ENCODE peak calls at places on chromosomes 11 and 22, in six cellular contexts. G is body of pancreas, R is heart right ventricle, A is psoas muscle, Y is right lobe of liver, E is heart left ventricle. J is an unnamed sample.

GRCh38 chr22:46969961-46970360 is 207.5 kb downstream of the TBC1D22A start:
- ATAC-seq in G (no peak), R (no peak), A (no peak), Y (no peak), E (no peak), J (no peak)

GRCh38 chr11:63974259-63975143 is at the start of gene COX8A:
- ATAC-seq in G (peak), R (peak), A (peak), Y (peak), E (peak), J (peak)

GRCh38 chr11:65814131-65814959 is 19.4 kb upstream of the SNX32 start:
- ATAC-seq in G (no peak), R (peak), A (no peak), Y (no peak), E (peak), J (no peak)

GRCh38 chr11:133713844-133714243 is 131.5 kb downstream of the SPATA19 start:
- ATAC-seq in G (no peak), R (peak), A (no peak), Y (no peak), E (no peak), J (no peak)

GRCh38 chr11:33043221-33043833 is 4.0 kb downstream of the TCP11L1 start:
- ATAC-seq in G (no peak), R (no peak), A (no peak), Y (no peak), E (no peak), J (no peak)

GRCh38 chr22:38716827-38717226 is 11.1 kb downstream of the GTPBP1 start:
- ATAC-seq in G (no peak), R (no peak), A (no peak), Y (no peak), E (no peak), J (no peak)

GRCh38 chr22:25668437-25668836 is 73.6 kb upstream of the MYO18B start:
- ATAC-seq in G (no peak), R (peak), A (no peak), Y (peak), E (no peak), J (peak)

GRCh38 chr11:8063319-8063718 is 17.7 kb upstream of the TUB start:
- ATAC-seq in G (peak), R (peak), A (peak), Y (no peak), E (peak), J (peak)

GRCh38 chr11:84673753-84674152 is 953.4 kb downstream of the DLG2 start:
- ATAC-seq in G (no peak), R (no peak), A (no peak), Y (no peak), E (no peak), J (no peak)

GRCh38 chr22:36406139-36406538 is 18.4 kb upstream of the MYH9 start:
- ATAC-seq in G (no peak), R (no peak), A (no peak), Y (no peak), E (no peak), J (no peak)

GRCh38 chr11:46099973-46100335 is 21.3 kb downstream of the PHF21A start:
- ATAC-seq in G (no peak), R (no peak), A (no peak), Y (peak), E (no peak), J (no peak)

GRCh38 chr22:37178350-37179125 is 9.5 kb downstream of the C1QTNF6 start:
- ATAC-seq in G (peak), R (peak), A (peak), Y (peak), E (peak), J (no peak)

GRCh38 chr11:14308114-14308896 is 50.7 kb downstream of the RRAS2 start:
- ATAC-seq in G (peak), R (no peak), A (peak), Y (peak), E (no peak), J (no peak)

GRCh38 chr11:118528511-118528910 is 1.2 kb downstream of the TTC36 start:
- ATAC-seq in G (no peak), R (no peak), A (no peak), Y (no peak), E (no peak), J (no peak)

GRCh38 chr11:12088047-12088481 is 22.3 kb upstream of the MICAL2 start:
- ATAC-seq in G (no peak), R (peak), A (no peak), Y (no peak), E (peak), J (peak)

GRCh38 chr22:27512283-27512761 is 289.2 kb downstream of the MN1 start:
- ATAC-seq in G (peak), R (peak), A (peak), Y (peak), E (peak), J (peak)

GRCh38 chr11:60785136-60785535 is at the start of gene MS4A10:
- ATAC-seq in G (no peak), R (no peak), A (no peak), Y (peak), E (no peak), J (no peak)

GRCh38 chr22:31075961-31076360 is 5.2 kb upstream of the SMTN start:
- ATAC-seq in G (no peak), R (peak), A (peak), Y (peak), E (peak), J (peak)

GRCh38 chr11:43797337-43797736 is 83.3 kb upstream of the ALKBH3 start:
- ATAC-seq in G (no peak), R (no peak), A (no peak), Y (no peak), E (no peak), J (no peak)

GRCh38 chr11:130243816-130244215 is 70.9 kb downstream of the ZBTB44 start:
- ATAC-seq in G (no peak), R (no peak), A (no peak), Y (peak), E (no peak), J (no peak)

GRCh38 chr11:35174666-35175065 is 35.7 kb downstream of the CD44 start:
- ATAC-seq in G (no peak), R (no peak), A (no peak), Y (no peak), E (no peak), J (no peak)

GRCh38 chr22:20572132-20572802 is 64.9 kb downstream of the MED15 start:
- ATAC-seq in G (no peak), R (no peak), A (no peak), Y (no peak), E (no peak), J (no peak)

GRCh38 chr11:19646308-19646707 is 66.3 kb upstream of the NAV2 start:
- ATAC-seq in G (no peak), R (peak), A (peak), Y (no peak), E (no peak), J (no peak)

GRCh38 chr11:61157743-61158142 is 3.5 kb downstream of the VPS37C start:
- ATAC-seq in G (no peak), R (no peak), A (no peak), Y (no peak), E (no peak), J (no peak)

GRCh38 chr22:32042924-32043323 is at the start of gene SLC5A1:
- ATAC-seq in G (peak), R (peak), A (peak), Y (no peak), E (peak), J (no peak)

GRCh38 chr11:34002420-34002819 is 49.1 kb upstream of the CAPRIN1 start:
- ATAC-seq in G (peak), R (no peak), A (no peak), Y (no peak), E (no peak), J (no peak)

GRCh38 chr11:32435511-32435946 is at the start of gene WT1:
- ATAC-seq in G (peak), R (peak), A (peak), Y (peak), E (peak), J (peak)

GRCh38 chr11:73087730-73088129 is 54.4 kb downstream of the FCHSD2 start:
- ATAC-seq in G (no peak), R (peak), A (no peak), Y (peak), E (no peak), J (no peak)

GRCh38 chr11:69049490-69049867 is 747 bp downstream of the TPCN2 start:
- ATAC-seq in G (no peak), R (peak), A (no peak), Y (peak), E (peak), J (no peak)

GRCh38 chr22:38788846-38789245 is 5.1 kb downstream of the DNAL4 start:
- ATAC-seq in G (peak), R (no peak), A (no peak), Y (no peak), E (no peak), J (no peak)

GRCh38 chr22:31277741-31278642 is 14.3 kb downstream of the PIK3IP1 start:
- ATAC-seq in G (no peak), R (no peak), A (no peak), Y (peak), E (no peak), J (no peak)

GRCh38 chr11:111566324-111566723 is 25.8 kb downstream of the LAYN start:
- ATAC-seq in G (no peak), R (no peak), A (no peak), Y (no peak), E (no peak), J (no peak)

GRCh38 chr11:67290801-67291200 is 1.7 kb downstream of the ANKRD13D start:
- ATAC-seq in G (no peak), R (no peak), A (no peak), Y (no peak), E (no peak), J (no peak)

GRCh38 chr11:67288452-67289225 is 464 bp upstream of the ANKRD13D start:
- ATAC-seq in G (peak), R (peak), A (peak), Y (peak), E (peak), J (peak)

GRCh38 chr11:67289651-67290479 is 762 bp downstream of the ANKRD13D start:
- ATAC-seq in G (peak), R (no peak), A (peak), Y (no peak), E (peak), J (no peak)

GRCh38 chr11:67288198-67288451 is 978 bp upstream of the ANKRD13D start:
- ATAC-seq in G (no peak), R (no peak), A (peak), Y (no peak), E (no peak), J (no peak)

GRCh38 chr11:67289226-67289650 is at the start of gene ANKRD13D:
- ATAC-seq in G (peak), R (no peak), A (no peak), Y (no peak), E (no peak), J (peak)
- TF ChIP-seq CTCF in G (no peak), R (no peak), A (no peak), Y (no peak), E (no peak), J (no peak)

GRCh38 chr11:57567512-57568329 is at the start of gene UBE2L6:
- ATAC-seq in G (peak), R (peak), A (peak), Y (peak), E (peak), J (peak)
- TF ChIP-seq CTCF in G (no peak), R (peak), A (no peak), Y (peak), E (peak), J (no peak)

GRCh38 chr22:28702891-28703290 is 23.3 kb upstream of the TTC28 start:
- ATAC-seq in G (no peak), R (no peak), A (no peak), Y (no peak), E (no peak), J (no peak)

GRCh38 chr22:28710112-28710888 is 30.7 kb upstream of the TTC28 start:
- ATAC-seq in G (no peak), R (peak), A (peak), Y (no peak), E (peak), J (no peak)

GRCh38 chr22:28703436-28703835 is 23.8 kb upstream of the TTC28 start:
- ATAC-seq in G (no peak), R (no peak), A (no peak), Y (no peak), E (no peak), J (no peak)

GRCh38 chr22:28710889-28711285 is 30.7 kb downstream of the CHEK2 start:
- ATAC-seq in G (no peak), R (no peak), A (no peak), Y (no peak), E (no peak), J (no peak)

GRCh38 chr22:28706845-28707244 is 27.2 kb upstream of the TTC28 start:
- ATAC-seq in G (no peak), R (no peak), A (no peak), Y (no peak), E (no peak), J (no peak)
- TF ChIP-seq CTCF in G (no peak), R (no peak), A (no peak), Y (no peak), E (no peak), J (no peak)

GRCh38 chr11:74449369-74449931 is 17.9 kb downstream of the KCNE3 start:
- ATAC-seq in G (peak), R (peak), A (peak), Y (peak), E (peak), J (peak)
- TF ChIP-seq CTCF in G (peak), R (peak), A (peak), Y (peak), E (peak), J (peak)

DNA sequence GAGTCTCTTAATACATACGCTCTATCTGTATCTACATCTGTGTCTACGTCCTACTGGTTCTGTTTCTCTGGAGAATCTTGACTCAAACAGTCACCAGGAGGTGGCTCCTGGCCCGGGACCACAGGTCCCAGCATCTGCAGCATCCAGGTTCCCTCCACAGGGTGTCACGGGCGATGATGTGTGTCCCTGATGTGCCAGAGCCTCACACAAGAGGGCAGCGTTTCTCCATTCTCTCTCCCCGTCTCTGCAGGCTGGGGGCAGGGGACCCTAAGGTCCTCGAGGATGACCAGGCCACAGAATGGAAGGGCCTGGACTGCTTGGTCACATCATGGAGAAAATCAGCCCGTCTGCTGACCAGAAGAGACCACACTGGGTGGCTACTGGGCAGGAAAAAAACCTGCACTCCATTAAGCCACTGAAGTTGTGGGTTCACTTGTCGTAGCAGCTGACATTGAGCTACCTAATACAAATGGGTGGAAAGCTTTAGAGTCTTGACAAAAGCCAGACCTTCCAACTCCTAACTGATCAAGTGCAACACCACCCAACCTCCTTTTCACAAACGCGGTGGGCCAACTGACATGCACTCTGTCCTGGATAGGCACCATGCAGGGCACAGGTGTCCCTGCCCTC is 392.5 kb downstream of the CTTN start:
- ATAC-seq in G (no peak), R (no peak), A (no peak), Y (no peak), E (no peak), J (no peak)
- TF ChIP-seq CTCF in G (no peak), R (no peak), A (no peak), Y (no peak), E (no peak), J (no peak)

J was measured in gastroesophageal sphincter.